ENCODE peak calls at places on chromosomes 16 and 17, in seven cellular contexts. H is AG10803, T is endothelial cell, K is ACHN, J is NCI-H1930, B is BJ, Z is hepatic stellate cell. V is an unnamed sample.
A peak's percentile ranks its signal among the peaks of the same experiment; 100 is the strongest.

GRCh38 chr17:6473128-6473767 is 29.0 kb downstream of the PIMREG start:
- DNase-seq in T (peak; percentile 88), J (peak; percentile 32), H (peak; percentile 61), Z (peak; percentile 96), B (no peak), K (peak; percentile 80), V (peak; percentile 20)

GRCh38 chr17:50609376-50610074 is 25.2 kb upstream of the ABCC3 start:
- DNase-seq in H (no peak), J (no peak), K (no peak), Z (no peak), T (no peak), B (no peak), V (no peak)

GRCh38 chr16:50360033-50360778 is 8.6 kb downstream of the BRD7 start:
- DNase-seq in B (peak; percentile 35), Z (no peak), J (no peak), T (no peak), K (peak; percentile 71), H (peak; percentile 40), V (no peak)

GRCh38 chr17:80539022-80539421 is 5.6 kb upstream of the RPTOR start:
- DNase-seq in H (no peak), J (no peak), K (no peak), B (no peak), Z (no peak), T (no peak), V (peak; percentile 81)

GRCh38 chr17:66775262-66775661 is 59.7 kb upstream of the CACNG5 start:
- DNase-seq in K (no peak), Z (no peak), J (no peak), B (no peak), H (no peak), T (no peak), V (no peak)

GRCh38 chr16:82368041-82368440 is 198.0 kb upstream of the MPHOSPH6 start:
- DNase-seq in J (no peak), H (peak; percentile 35), T (peak; percentile 58), K (peak; percentile 43), Z (peak; percentile 30), B (no peak), V (no peak)

GRCh38 chr17:31068291-31068690 is 26.5 kb upstream of the NF1 start:
- DNase-seq in Z (peak; percentile 25), K (peak; percentile 55), J (peak; percentile 39), H (peak; percentile 7), B (no peak), T (peak; percentile 60), V (peak; percentile 79)

GRCh38 chr16:86307518-86307903 is 202.8 kb upstream of the FOXF1 start:
- DNase-seq in B (no peak), Z (no peak), K (no peak), H (peak; percentile 90), J (no peak), T (no peak), V (no peak)

GRCh38 chr17:4087911-4088693 is 54.7 kb downstream of the ZZEF1 start:
- DNase-seq in T (no peak), K (no peak), J (no peak), Z (no peak), H (peak; percentile 31), B (no peak), V (no peak)

GRCh38 chr16:57837305-57838125 is 35.2 kb upstream of the KIFC3 start:
- DNase-seq in B (no peak), H (no peak), Z (no peak), K (no peak), J (no peak), T (no peak), V (no peak)

GRCh38 chr17:17533901-17534441 is 37.8 kb upstream of the RASD1 start:
- DNase-seq in H (no peak), J (no peak), B (no peak), T (no peak), Z (no peak), K (no peak), V (no peak)

GRCh38 chr17:78014651-78015050 is 56.1 kb downstream of the TNRC6C start:
- DNase-seq in K (no peak), H (no peak), B (no peak), T (no peak), Z (no peak), J (no peak), V (no peak)

GRCh38 chr17:10668771-10669170 is 11.7 kb upstream of the MYH3 start:
- DNase-seq in J (no peak), B (peak; percentile 51), K (no peak), H (peak; percentile 51), Z (peak; percentile 50), T (no peak), V (no peak)

GRCh38 chr16:83400234-83400633 is 407.5 kb upstream of the HSBP1 start:
- DNase-seq in J (no peak), H (no peak), K (no peak), T (peak; percentile 3), Z (no peak), B (no peak), V (no peak)

GRCh38 chr17:30274887-30275286 is 16.9 kb downstream of the BLMH start:
- DNase-seq in B (no peak), Z (no peak), T (no peak), H (no peak), J (no peak), K (peak; percentile 49), V (no peak)

GRCh38 chr16:72836985-72837384 is 210.9 kb downstream of the ZFHX3 start:
- DNase-seq in B (no peak), K (no peak), Z (no peak), J (no peak), T (no peak), H (no peak), V (no peak)

GRCh38 chr16:19881783-19882182 is 2.9 kb downstream of the GPRC5B start:
- DNase-seq in T (no peak), Z (no peak), J (no peak), H (no peak), K (no peak), B (no peak), V (no peak)

GRCh38 chr17:50507871-50508572 is at the start of gene MYCBPAP:
- DNase-seq in H (peak; percentile 73), J (peak; percentile 90), K (no peak), T (peak; percentile 77), B (no peak), Z (peak; percentile 82), V (peak; percentile 47)

GRCh38 chr17:78484300-78485159 is 92.7 kb downstream of the DNAH17 start:
- DNase-seq in J (peak; percentile 15), B (no peak), Z (no peak), T (peak; percentile 61), H (peak; percentile 19), K (no peak), V (peak; percentile 50)

GRCh38 chr16:87047221-87048037 is 269.8 kb downstream of the C16orf95 start:
- DNase-seq in H (no peak), Z (no peak), T (no peak), J (no peak), K (no peak), B (no peak), V (no peak)

GRCh38 chr17:9937164-9937835 is 32.2 kb upstream of the RCVRN start:
- DNase-seq in Z (no peak), B (no peak), K (no peak), J (no peak), T (no peak), H (peak; percentile 95), V (no peak)

GRCh38 chr17:56890906-56891674 is 22.8 kb downstream of the TRIM25 start:
- DNase-seq in Z (no peak), T (no peak), B (no peak), K (no peak), H (no peak), J (no peak), V (no peak)

GRCh38 chr16:81604960-81605383 is 160.4 kb downstream of the CMIP start:
- DNase-seq in K (no peak), H (peak; percentile 70), T (no peak), Z (peak; percentile 93), J (no peak), B (no peak), V (no peak)

V was measured in Kasumi-1.